ENCODE peak calls at places on chromosomes 11 and 22, in ten cellular contexts. N is coronary artery, U is ovary, Q is upper lobe of left lung, S is fibroblast of lung, R is Calu3, C is epithelial cell of proximal tubule, A is cardiac fibroblast, H is adrenal gland, L is heart right ventricle. Y is an unnamed sample.
A peak's percentile ranks its signal among the peaks of the same experiment; 100 is the strongest.

GRCh38 chr11:8805256-8805655 is 105.7 kb upstream of the AKIP1 start:
- DNase-seq in Q (no peak), S (no peak), N (no peak), L (no peak), H (no peak), U (no peak), A (no peak), C (no peak), R (no peak), Y (no peak)

GRCh38 chr11:27976262-27976661 is 131.7 kb downstream of the KIF18A start:
- DNase-seq in L (no peak), R (no peak), H (no peak), S (no peak), N (no peak), U (no peak), Q (no peak), A (peak; percentile 27), C (no peak), Y (no peak)

GRCh38 chr22:35317680-35318290 is 18.1 kb downstream of the TOM1 start:
- DNase-seq in C (no peak), A (no peak), R (no peak), H (no peak), L (no peak), U (no peak), S (no peak), N (no peak), Q (no peak), Y (no peak)

GRCh38 chr22:44811141-44811540 is 58.8 kb downstream of the ARHGAP8 start:
- DNase-seq in L (no peak), R (no peak), S (no peak), Q (no peak), U (no peak), C (no peak), A (no peak), N (no peak), H (no peak), Y (no peak)

GRCh38 chr22:40289991-40290459 is 56.3 kb upstream of the ADSL start:
- DNase-seq in Q (peak; percentile 54), R (no peak), H (no peak), U (no peak), N (no peak), A (no peak), L (no peak), S (no peak), C (no peak), Y (no peak)

GRCh38 chr11:27363576-27364115 is 631 bp upstream of the CCDC34 start:
- DNase-seq in A (no peak), Q (no peak), H (no peak), L (no peak), R (no peak), S (no peak), N (no peak), U (no peak), C (no peak), Y (no peak)

GRCh38 chr11:7579226-7579825 is 65.5 kb downstream of the PPFIBP2 start:
- DNase-seq in Q (no peak), A (peak; percentile 27), L (no peak), C (no peak), U (no peak), H (no peak), S (peak; percentile 45), R (no peak), N (no peak), Y (no peak)

GRCh38 chr11:86990079-86990478 is 34.9 kb upstream of the FZD4 start:
- DNase-seq in S (peak; percentile 17), H (no peak), N (no peak), Q (no peak), U (no peak), L (no peak), C (no peak), R (no peak), A (peak; percentile 19), Y (no peak)

GRCh38 chr11:30960387-30960992 is 374.3 kb upstream of the MPPED2 start:
- DNase-seq in C (peak; percentile 26), R (peak; percentile 10), U (no peak), H (no peak), L (no peak), Q (no peak), S (peak; percentile 75), A (peak; percentile 72), N (no peak), Y (no peak)

GRCh38 chr22:49034836-49035817 is 792.5 kb downstream of the BRD1 start:
- DNase-seq in R (no peak), H (no peak), L (no peak), A (no peak), C (no peak), Q (no peak), N (no peak), S (no peak), U (no peak), Y (no peak)

GRCh38 chr11:45182902-45183301 is 36.5 kb downstream of the PRDM11 start:
- DNase-seq in U (no peak), H (peak; percentile 70), A (peak; percentile 56), R (peak; percentile 45), S (peak; percentile 39), N (no peak), Q (no peak), L (no peak), C (no peak), Y (no peak)

GRCh38 chr11:105823495-105824033 is 198.5 kb downstream of the MSANTD4 start:
- DNase-seq in U (no peak), C (no peak), H (no peak), Q (no peak), N (no peak), R (no peak), S (peak; percentile 19), A (no peak), L (no peak), Y (no peak)

GRCh38 chr11:72652871-72653615 is 21.2 kb downstream of the PDE2A start:
- DNase-seq in S (no peak), R (no peak), H (no peak), Q (no peak), N (no peak), A (no peak), C (no peak), U (no peak), L (no peak), Y (no peak)

GRCh38 chr22:27836181-27836580 is 34.6 kb upstream of the MN1 start:
- DNase-seq in L (no peak), U (no peak), N (peak; percentile 40), R (no peak), H (no peak), C (no peak), S (no peak), A (no peak), Q (no peak), Y (no peak)

GRCh38 chr11:17542249-17542648 is 2.0 kb downstream of the USH1C start:
- DNase-seq in N (no peak), S (no peak), C (no peak), R (peak; percentile 51), U (no peak), Q (no peak), L (no peak), A (no peak), H (no peak), Y (no peak)

GRCh38 chr11:131129474-131129873 is 213.2 kb upstream of the SNX19 start:
- DNase-seq in Q (no peak), U (no peak), S (no peak), R (no peak), H (no peak), A (no peak), C (no peak), N (no peak), L (no peak), Y (no peak)

GRCh38 chr11:106173291-106173690 is 95.8 kb downstream of the AASDHPPT start:
- DNase-seq in A (no peak), H (no peak), S (no peak), Q (no peak), L (no peak), N (no peak), R (no peak), C (no peak), U (no peak), Y (no peak)

GRCh38 chr22:37802310-37803194 is 5.2 kb upstream of the GCAT start:
- DNase-seq in C (no peak), S (peak; percentile 64), H (peak; percentile 73), L (peak; percentile 66), R (peak; percentile 65), U (peak; percentile 79), A (peak; percentile 40), Q (peak; percentile 73), N (no peak), Y (no peak)
- TF ChIP-seq CTCF in C (no peak), S (no peak), H (no peak), L (no peak), R (peak; percentile 12), U (no peak), A (no peak), Q (no peak), N (no peak), Y (no peak)

GRCh38 chr11:68753300-68753699 is 2.0 kb upstream of the TESMIN start:
- DNase-seq in S (no peak), C (no peak), U (no peak), H (no peak), Q (no peak), N (no peak), L (no peak), R (no peak), A (no peak), Y (no peak)
- TF ChIP-seq CTCF in S (no peak), C (no peak), U (no peak), H (no peak), Q (no peak), N (no peak), L (no peak), R (no peak), A (no peak), Y (no peak)

GRCh38 chr11:742571-743201 is 4.6 kb upstream of the TALDO1 start:
- DNase-seq in Q (no peak), H (no peak), A (no peak), L (no peak), S (no peak), C (no peak), U (no peak), R (no peak), N (no peak), Y (no peak)

GRCh38 chr11:748007-748359 is 719 bp downstream of the TALDO1 start:
- DNase-seq in A (no peak), C (no peak), H (peak; percentile 37), N (no peak), Q (no peak), L (no peak), U (no peak), R (no peak), S (no peak), Y (no peak)

GRCh38 chr11:746289-747175 is 732 bp upstream of the TALDO1 start:
- DNase-seq in S (no peak), U (no peak), H (peak; percentile 45), C (no peak), N (peak; percentile 80), L (no peak), A (peak; percentile 43), R (no peak), Q (no peak), Y (no peak)

GRCh38 chr11:749731-750130 is 2.5 kb downstream of the TALDO1 start:
- DNase-seq in U (no peak), S (no peak), C (no peak), H (no peak), A (no peak), R (no peak), L (no peak), N (no peak), Q (peak; percentile 64), Y (no peak)

GRCh38 chr11:747176-748006 is at the start of gene TALDO1:
- DNase-seq in Q (peak; percentile 96), S (peak; percentile 73), H (peak; percentile 91), U (peak; percentile 92), C (no peak), L (peak; percentile 93), A (peak; percentile 79), N (peak; percentile 94), R (peak; percentile 98), Y (peak; percentile 91)
- TF ChIP-seq CTCF in Q (peak; percentile 66), S (peak; percentile 13), H (peak; percentile 17), U (no peak), C (no peak), L (no peak), A (no peak), N (no peak), R (no peak), Y (no peak)

GRCh38 chr11:100631316-100631715 is 55.8 kb upstream of the ARHGAP42 start:
- DNase-seq in R (no peak), U (no peak), Q (no peak), C (no peak), N (no peak), H (no peak), S (no peak), L (no peak), A (no peak), Y (no peak)
- TF ChIP-seq CTCF in R (no peak), U (no peak), Q (no peak), C (no peak), N (no peak), H (no peak), S (no peak), L (no peak), A (no peak), Y (no peak)

Y was measured in activated B cell treated with CpG ODN at 0.5 μM for 24 hours.